ENCODE peak calls at places on chromosomes 16 and 17, in five cellular contexts. I, S, Q, W and N are unnamed samples.

GRCh38 chr17:82300707-82301270 is 16.6 kb downstream of the CD7 start:
- DNase-seq in W (peak), I (peak), Q (peak), S (peak), N (peak)

GRCh38 chr17:75832652-75833400 is 11.4 kb downstream of the UNC13D start:
- DNase-seq in Q (no peak), S (no peak), W (no peak), I (peak), N (no peak)

GRCh38 chr16:85162478-85163277 is 50.4 kb upstream of the CIBAR2 start:
- DNase-seq in Q (no peak), I (no peak), W (peak), S (peak), N (peak)

GRCh38 chr16:84462296-84463210 is 41.9 kb downstream of the MEAK7 start:
- DNase-seq in W (no peak), S (no peak), Q (peak), I (no peak), N (no peak)

GRCh38 chr17:17362531-17362930 is 59.4 kb downstream of the NT5M start:
- DNase-seq in S (no peak), I (peak), W (no peak), Q (peak), N (no peak)

GRCh38 chr16:56984639-56985038 is 4.7 kb upstream of the NLRC5 start:
- DNase-seq in W (no peak), I (no peak), Q (no peak), S (no peak), N (no peak)

GRCh38 chr17:82647593-82648164 is 565 bp downstream of the WDR45B start:
- DNase-seq in Q (no peak), W (peak), I (peak), S (peak), N (no peak)

GRCh38 chr16:57910726-57911125 is 60.2 kb downstream of the CNGB1 start:
- DNase-seq in I (no peak), S (no peak), W (no peak), Q (no peak), N (no peak)

GRCh38 chr16:1612320-1613111 is at the start of gene CRAMP1:
- DNase-seq in S (peak), W (peak), I (peak), Q (no peak), N (no peak)

GRCh38 chr17:3955373-3955978 is 8.8 kb downstream of the ATP2A3 start:
- DNase-seq in I (no peak), W (no peak), Q (no peak), S (no peak), N (no peak)

GRCh38 chr16:822174-822908 is 21.8 kb upstream of the GNG13 start:
- DNase-seq in W (no peak), I (no peak), S (no peak), Q (no peak), N (no peak)

GRCh38 chr17:2703181-2703580 is 8.4 kb downstream of the CLUH start:
- DNase-seq in Q (peak), W (peak), I (peak), S (no peak), N (no peak)

GRCh38 chr16:59665618-59666220 is 931.6 kb upstream of the GOT2 start:
- DNase-seq in W (no peak), I (no peak), Q (no peak), S (no peak), N (no peak)

GRCh38 chr16:46562979-46563378 is 58.2 kb downstream of the SHCBP1 start:
- DNase-seq in I (no peak), S (no peak), W (no peak), Q (no peak), N (no peak)

GRCh38 chr17:68600881-68601564 is at the start of gene FAM20A:
- DNase-seq in W (peak), S (no peak), I (peak), Q (no peak), N (no peak)

GRCh38 chr16:84844561-84845495 is 25.0 kb downstream of the CRISPLD2 start:
- DNase-seq in S (peak), W (no peak), I (no peak), Q (no peak), N (no peak)

GRCh38 chr17:31111183-31111582 is 16.4 kb downstream of the NF1 start:
- DNase-seq in Q (no peak), W (no peak), I (no peak), S (no peak), N (no peak)

GRCh38 chr17:82278308-82278707 is 4.8 kb upstream of the CSNK1D start:
- DNase-seq in Q (no peak), S (no peak), W (no peak), I (no peak), N (no peak)

GRCh38 chr16:54780266-54780665 is 150.4 kb upstream of the IRX5 start:
- DNase-seq in W (no peak), I (no peak), S (no peak), Q (no peak), N (no peak)

GRCh38 chr17:78258323-78259229 is 27.1 kb downstream of the TMEM235 start:
- DNase-seq in W (peak), I (peak), Q (peak), S (peak), N (no peak)

GRCh38 chr16:58448890-58449289 is 51.1 kb upstream of the NDRG4 start:
- DNase-seq in Q (no peak), S (peak), W (no peak), I (no peak), N (no peak)

GRCh38 chr17:34393401-34393800 is 30.4 kb upstream of the CCL1 start:
- DNase-seq in S (no peak), W (no peak), I (no peak), Q (no peak), N (no peak)

GRCh38 chr16:11597268-11597690 is 10.6 kb upstream of the LITAF start:
- DNase-seq in I (peak), W (no peak), S (peak), Q (no peak), N (no peak)

GRCh38 chr16:64950262-64950661 is 171.6 kb downstream of the CDH11 start:
- DNase-seq in S (no peak), I (no peak), Q (no peak), W (no peak), N (no peak)
- TF ChIP-seq CTCF in S (no peak), I (no peak), Q (peak), W (no peak), N (peak)

DNA sequence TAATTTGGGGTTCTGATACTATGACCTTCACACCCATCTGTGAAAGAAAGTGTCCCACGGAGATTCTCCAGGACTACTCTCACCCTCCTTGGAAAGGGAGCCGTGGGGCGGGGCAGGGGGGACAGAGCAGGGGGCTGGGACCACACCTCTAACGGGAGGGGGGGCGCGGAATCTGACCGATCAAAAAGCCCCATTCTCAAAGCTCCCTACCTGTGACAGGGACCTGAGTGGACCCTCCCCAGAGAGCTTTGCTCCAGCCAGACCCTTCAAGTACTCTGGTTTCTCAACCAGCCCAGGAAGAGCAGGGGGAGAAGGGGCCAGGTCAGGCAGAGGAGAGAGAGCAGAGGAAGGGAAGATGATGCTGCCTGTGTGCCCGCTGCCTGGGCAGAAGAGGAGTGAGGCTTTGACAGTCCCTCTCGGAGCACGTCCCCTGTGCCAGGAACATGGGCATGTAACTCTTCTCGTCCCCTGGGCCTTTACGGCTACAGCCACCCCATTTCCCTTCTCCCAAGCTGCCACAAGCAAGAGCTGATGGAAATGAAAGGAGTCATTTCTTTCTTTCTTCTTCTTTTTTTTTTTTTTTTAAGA is 673 bp downstream of the XAF1 start:
- DNase-seq in W (no peak), S (peak), I (no peak), Q (no peak), N (no peak)
- H3K4me3 ChIP-seq in W (peak), S (peak), I (peak), Q (peak), N (peak)

DNA sequence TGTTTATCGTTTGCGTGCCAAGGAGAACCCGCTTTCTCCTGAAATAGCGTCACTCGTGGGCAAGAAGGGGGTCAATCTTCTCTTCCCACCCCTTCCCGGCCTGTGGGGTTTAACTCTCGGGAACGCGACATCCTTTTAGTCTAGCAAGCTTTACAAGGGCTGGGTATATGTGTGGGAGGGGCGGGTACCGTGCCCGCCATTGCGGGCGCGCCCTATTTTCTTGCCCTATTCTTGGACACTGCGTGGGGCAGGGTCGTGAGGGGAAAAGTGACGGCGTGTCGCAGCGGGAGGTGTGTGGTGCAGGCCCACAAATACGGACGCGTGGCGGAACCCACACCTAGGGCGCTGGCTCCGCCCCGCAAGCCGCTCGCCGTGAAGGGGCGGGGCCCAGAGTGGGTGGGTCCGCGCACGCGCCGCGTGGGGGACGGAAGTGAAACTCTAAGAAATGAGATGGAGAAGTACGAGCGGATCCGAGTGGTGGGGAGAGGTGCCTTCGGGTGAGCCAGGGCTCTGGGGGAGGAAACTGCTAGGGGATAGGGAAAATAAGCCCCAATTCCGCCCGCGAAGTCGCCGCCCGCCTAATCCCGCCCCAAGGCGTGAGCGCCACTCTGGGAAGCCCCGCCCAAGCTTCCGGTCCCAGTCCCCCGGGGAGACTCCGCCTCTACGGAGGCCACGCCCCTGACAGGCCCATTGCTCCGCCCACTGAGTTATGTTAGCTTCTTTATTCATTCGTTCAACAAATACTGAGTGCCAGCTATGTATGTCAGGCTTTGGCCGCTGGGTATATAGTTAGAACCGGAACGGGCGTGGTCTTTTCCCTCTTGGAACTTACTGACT is at the start of gene NEK8:
- DNase-seq in Q (peak), I (peak), W (peak), S (peak), N (peak)
- TF ChIP-seq CTCF in Q (no peak), I (no peak), W (no peak), S (no peak), N (no peak)

DNA sequence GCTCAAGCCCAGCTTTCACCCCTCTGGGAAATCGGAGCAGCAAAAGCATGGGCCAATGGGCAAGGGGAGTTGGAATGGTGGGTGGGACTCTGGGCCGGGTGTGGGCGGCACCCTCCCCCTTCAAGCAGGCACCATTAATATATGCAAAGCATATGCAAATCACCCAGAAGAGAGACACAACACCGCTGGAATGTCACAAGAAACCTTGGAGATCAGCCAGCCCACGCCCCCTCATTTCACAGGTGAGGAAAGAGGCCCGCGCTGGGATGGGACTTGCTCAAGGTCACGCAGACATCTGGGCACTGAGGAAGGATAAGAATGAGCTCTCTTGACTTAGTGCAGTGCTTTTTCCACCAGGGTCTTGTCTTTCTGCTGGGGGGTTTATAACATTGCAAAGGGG is 4.8 kb downstream of the SRCIN1 start:
- DNase-seq in S (no peak), W (no peak), I (no peak), Q (no peak), N (no peak)
- H3K4me3 ChIP-seq in S (no peak), W (no peak), I (no peak), Q (no peak), N (no peak)

GRCh38 chr16:30934827-30935557 is 11.6 kb downstream of the FBXL19 start:
- DNase-seq in W (no peak), Q (no peak), S (peak), I (no peak), N (peak)
- TF ChIP-seq CTCF in W (no peak), Q (peak), S (peak), I (no peak), N (peak)

GRCh38 chr16:19609359-19609758 is 53.9 kb downstream of the VPS35L start:
- DNase-seq in S (no peak), Q (no peak), I (no peak), W (no peak), N (no peak)
- H3K4me3 ChIP-seq in S (no peak), Q (no peak), I (no peak), W (no peak), N (no peak)

DNA sequence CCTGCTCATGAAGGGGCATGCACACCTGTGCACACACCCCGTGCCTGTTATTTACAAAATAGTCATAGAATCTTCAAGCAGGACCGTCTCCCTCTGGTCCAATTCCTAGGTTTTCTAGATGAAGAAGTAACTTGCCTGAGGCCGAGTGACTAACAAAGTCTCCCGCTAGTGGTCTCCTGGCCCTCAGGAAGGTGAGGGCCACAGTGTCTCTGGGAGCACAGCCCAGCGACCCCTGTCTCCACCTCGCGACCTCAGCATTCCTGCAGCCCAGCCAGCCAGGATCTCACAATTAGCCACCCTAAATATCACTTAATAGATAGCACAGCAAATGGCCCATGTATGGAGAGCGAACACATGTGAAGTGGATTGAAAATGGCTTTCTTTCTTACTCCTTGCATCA is 30.5 kb upstream of the CACNG1 start:
- DNase-seq in Q (no peak), I (no peak), S (no peak), W (no peak), N (no peak)
- TF ChIP-seq CTCF in Q (no peak), I (no peak), S (no peak), W (no peak), N (no peak)

GRCh38 chr16:15444264-15444663 is 9.9 kb downstream of the BMERB1 start:
- DNase-seq in Q (no peak), W (no peak), I (no peak), S (no peak), N (no peak)
- H3K4me3 ChIP-seq in Q (no peak), W (no peak), I (no peak), S (no peak), N (no peak)